ENCODE peak calls at places on chromosomes 7 and 10, in four cellular contexts. I is ascending aorta, U is fibroblast of lung, K is HFF-Myc. C is an unnamed sample.

GRCh38 chr7:135159359-135160087 is 11.0 kb downstream of the CYREN start:
- DNase-seq in I (no peak), U (no peak), K (no peak), C (no peak)

GRCh38 chr10:112842832-112843360 is 107.2 kb upstream of the TCF7L2 start:
- DNase-seq in I (no peak), U (peak), K (no peak), C (peak)

GRCh38 chr10:82778908-82779307 is 903.9 kb downstream of the NRG3 start:
- DNase-seq in I (no peak), U (no peak), K (no peak), C (no peak)

GRCh38 chr7:139720705-139721231 is 57.0 kb downstream of the HIPK2 start:
- DNase-seq in I (peak), U (peak), K (no peak), C (no peak)

GRCh38 chr10:112815238-112816032 is 134.6 kb upstream of the TCF7L2 start:
- DNase-seq in I (no peak), U (peak), K (no peak), C (peak)

GRCh38 chr10:88385601-88386203 is 197.4 kb downstream of the RNLS start:
- DNase-seq in I (no peak), U (no peak), K (no peak), C (no peak)

GRCh38 chr7:158987691-158988090 is 131.3 kb downstream of the DYNC2I1 start:
- DNase-seq in I (no peak), U (no peak), K (no peak), C (no peak)

GRCh38 chr10:88546462-88546861 is 36.7 kb downstream of the RNLS start:
- DNase-seq in I (no peak), U (no peak), K (no peak), C (no peak)

GRCh38 chr7:99005776-99006175 is 127.4 kb downstream of the TRRAP start:
- DNase-seq in I (peak), U (no peak), K (no peak), C (no peak)

GRCh38 chr7:138169441-138169851 is 93.2 kb downstream of the AKR1D1 start:
- DNase-seq in I (no peak), U (no peak), K (no peak), C (no peak)

GRCh38 chr7:123555484-123555883 is 2.1 kb downstream of the NDUFA5 start:
- DNase-seq in I (no peak), U (no peak), K (no peak), C (no peak)

GRCh38 chr10:17582015-17582414 is 35.2 kb downstream of the HACD1 start:
- DNase-seq in I (no peak), U (no peak), K (no peak), C (no peak)

GRCh38 chr10:17580853-17581252 is 36.3 kb downstream of the HACD1 start:
- DNase-seq in I (no peak), U (no peak), K (no peak), C (no peak)

GRCh38 chr10:17576768-17577167 is 40.4 kb downstream of the HACD1 start:
- DNase-seq in I (no peak), U (no peak), K (no peak), C (no peak)

DNA sequence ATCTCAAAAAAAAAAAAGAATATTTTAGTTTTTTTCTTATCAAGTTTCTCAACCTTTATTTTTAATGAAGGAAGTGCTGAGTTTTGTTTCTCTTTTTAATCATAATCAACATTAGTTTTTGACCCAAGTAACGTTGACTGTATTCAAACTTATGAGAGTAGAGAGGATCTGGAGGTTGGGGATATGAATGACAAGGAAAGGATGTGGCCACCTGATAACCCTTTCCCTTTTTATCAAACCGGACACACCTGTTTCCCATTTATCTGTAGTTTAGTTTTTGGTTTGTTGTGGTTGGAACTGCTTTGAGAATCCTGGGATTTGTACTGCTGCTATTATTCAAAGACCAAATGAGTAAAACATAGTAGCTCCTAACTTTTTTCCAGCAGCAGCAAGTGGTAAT is 38.6 kb downstream of the HACD1 start:
- DNase-seq in I (no peak), U (no peak), K (no peak), C (no peak)
- TF ChIP-seq CTCF in I (no peak), U (no peak), K (no peak), C (no peak)

GRCh38 chr7:23783115-23783514 is 73.1 kb downstream of the STK31 start:
- DNase-seq in I (no peak), U (no peak), K (no peak), C (no peak)

GRCh38 chr7:23787272-23787671 is 77.3 kb downstream of the STK31 start:
- DNase-seq in I (no peak), U (no peak), K (no peak), C (no peak)
- TF ChIP-seq CTCF in I (no peak), U (no peak), K (no peak), C (no peak)

DNA sequence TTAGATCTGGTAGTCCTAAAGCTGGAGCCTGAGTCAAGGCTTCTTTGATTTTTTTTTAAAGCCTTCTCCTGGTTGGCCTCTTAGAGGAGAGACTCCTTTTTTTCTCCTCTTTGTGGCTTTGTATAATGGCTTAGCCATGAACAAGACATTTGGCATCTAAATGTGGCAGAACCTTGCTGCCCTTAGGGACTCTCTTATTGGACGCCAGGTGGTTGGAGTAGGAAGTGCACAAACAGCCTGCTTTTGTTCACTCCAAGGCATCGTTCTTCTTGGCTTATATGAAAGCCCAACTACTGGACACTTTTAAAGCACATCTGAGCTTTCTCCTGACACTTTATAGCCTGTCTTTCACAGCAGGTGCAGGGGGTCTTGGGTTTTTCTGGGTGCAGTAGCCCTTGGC is 25.0 kb downstream of the ZPBP start:
- DNase-seq in I (no peak), U (no peak), K (no peak), C (no peak)
- TF ChIP-seq CTCF in I (no peak), U (no peak), K (no peak), C (no peak)

DNA sequence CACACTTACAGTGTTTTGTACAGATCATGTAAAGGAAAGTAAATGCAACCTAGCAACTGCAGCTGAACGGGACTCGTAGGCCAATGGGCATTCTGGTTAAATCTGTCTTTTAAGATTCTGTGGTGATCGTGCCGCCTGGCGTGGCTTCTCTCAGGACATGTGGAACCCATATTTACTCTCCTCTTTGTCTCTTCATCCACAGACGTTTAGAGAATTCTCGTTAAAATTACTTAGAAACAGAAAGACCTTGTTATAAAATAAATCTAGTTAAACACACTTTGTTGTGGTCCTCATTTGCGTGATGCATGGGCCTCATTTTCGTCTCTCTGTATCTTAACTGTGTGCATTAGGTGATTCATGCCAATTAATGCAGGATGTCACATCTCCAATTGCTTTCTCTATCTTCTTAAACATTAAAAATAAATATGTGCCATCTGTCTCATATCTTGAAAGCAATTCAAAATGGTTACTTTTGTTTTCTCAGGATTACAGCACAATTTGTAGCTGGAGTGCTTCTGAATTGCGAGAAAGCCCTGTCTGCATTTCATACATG is 11.5 kb downstream of the KLF6 start:
- DNase-seq in I (peak), U (peak), K (peak), C (peak)
- TF ChIP-seq CTCF in I (no peak), U (no peak), K (no peak), C (no peak)

DNA sequence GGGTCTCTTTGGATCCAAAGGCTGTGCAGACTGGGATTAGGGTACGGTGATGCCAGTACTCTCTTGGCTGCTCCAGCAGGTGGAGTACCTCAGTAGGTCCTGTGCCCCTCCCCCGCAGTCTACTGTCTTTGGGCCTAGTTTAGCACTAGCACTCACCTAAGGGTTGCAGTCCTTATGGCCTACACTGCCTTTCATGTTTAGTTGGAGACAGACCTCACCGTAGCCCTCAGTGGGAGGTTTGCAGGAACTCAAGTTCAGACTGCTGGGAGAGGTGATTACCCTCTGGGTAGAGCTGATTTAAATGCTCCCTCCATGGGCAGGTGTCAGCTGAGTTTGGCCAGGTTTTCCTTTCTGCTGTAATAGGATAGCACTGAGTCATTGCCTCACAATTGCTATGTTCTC is 210.8 kb upstream of the TMEM196 start:
- DNase-seq in I (no peak), U (no peak), K (no peak), C (no peak)
- TF ChIP-seq CTCF in I (no peak), U (no peak), K (no peak), C (peak)

DNA sequence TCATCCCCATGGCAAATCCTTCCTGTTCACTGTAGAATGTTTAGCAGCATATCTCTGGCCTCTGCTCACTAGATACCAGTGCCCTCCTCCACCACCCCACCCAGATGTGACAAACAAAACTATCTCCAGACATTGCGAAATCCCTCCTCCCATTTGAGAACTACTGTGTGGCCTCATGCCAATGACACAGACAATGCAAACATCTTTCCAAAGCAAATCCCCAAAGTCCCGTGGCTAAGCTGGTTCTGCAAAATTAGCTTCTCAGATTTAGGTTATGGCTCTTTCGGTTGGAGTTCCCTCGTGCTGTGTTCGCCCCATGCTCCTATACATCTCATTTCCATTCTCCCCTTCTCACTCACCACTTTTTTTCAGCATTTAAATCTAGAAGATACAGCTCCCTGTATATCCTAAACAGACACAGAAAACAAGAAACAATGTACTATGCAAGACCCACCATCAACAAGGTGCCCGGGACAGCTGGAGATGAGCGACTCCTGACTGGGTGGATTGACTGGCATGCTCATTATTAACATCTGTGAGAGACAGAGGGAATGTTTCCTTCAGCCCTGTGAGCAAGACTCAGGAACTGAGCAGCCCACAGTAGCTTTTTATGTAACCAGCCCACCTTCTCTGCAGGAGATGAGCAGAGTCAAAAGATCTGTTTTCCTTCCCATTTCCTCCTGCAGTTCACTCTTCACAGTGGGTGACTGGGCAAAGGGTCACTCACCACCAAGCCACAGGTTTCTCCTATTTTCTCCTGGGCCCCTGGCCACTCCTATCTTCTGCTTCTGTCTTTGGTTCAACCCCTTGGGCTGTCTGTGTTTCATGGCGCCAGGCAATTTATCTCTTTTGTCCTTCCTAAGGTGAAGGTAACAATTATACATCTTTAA is 225.7 kb upstream of the AOAH start:
- DNase-seq in I (no peak), U (no peak), K (no peak), C (no peak)
- TF ChIP-seq CTCF in I (no peak), U (no peak), K (no peak), C (no peak)

GRCh38 chr10:31678573-31679122 is 250.0 kb downstream of the ARHGAP12 start:
- DNase-seq in I (no peak), U (peak), K (no peak), C (no peak)

GRCh38 chr10:31679931-31680330 is 248.7 kb downstream of the ARHGAP12 start:
- DNase-seq in I (no peak), U (no peak), K (no peak), C (no peak)

GRCh38 chr10:31678139-31678536 is 250.5 kb downstream of the ARHGAP12 start:
- DNase-seq in I (no peak), U (no peak), K (no peak), C (no peak)

GRCh38 chr10:31675726-31676125 is 252.9 kb downstream of the ARHGAP12 start:
- DNase-seq in I (no peak), U (no peak), K (no peak), C (no peak)

DNA sequence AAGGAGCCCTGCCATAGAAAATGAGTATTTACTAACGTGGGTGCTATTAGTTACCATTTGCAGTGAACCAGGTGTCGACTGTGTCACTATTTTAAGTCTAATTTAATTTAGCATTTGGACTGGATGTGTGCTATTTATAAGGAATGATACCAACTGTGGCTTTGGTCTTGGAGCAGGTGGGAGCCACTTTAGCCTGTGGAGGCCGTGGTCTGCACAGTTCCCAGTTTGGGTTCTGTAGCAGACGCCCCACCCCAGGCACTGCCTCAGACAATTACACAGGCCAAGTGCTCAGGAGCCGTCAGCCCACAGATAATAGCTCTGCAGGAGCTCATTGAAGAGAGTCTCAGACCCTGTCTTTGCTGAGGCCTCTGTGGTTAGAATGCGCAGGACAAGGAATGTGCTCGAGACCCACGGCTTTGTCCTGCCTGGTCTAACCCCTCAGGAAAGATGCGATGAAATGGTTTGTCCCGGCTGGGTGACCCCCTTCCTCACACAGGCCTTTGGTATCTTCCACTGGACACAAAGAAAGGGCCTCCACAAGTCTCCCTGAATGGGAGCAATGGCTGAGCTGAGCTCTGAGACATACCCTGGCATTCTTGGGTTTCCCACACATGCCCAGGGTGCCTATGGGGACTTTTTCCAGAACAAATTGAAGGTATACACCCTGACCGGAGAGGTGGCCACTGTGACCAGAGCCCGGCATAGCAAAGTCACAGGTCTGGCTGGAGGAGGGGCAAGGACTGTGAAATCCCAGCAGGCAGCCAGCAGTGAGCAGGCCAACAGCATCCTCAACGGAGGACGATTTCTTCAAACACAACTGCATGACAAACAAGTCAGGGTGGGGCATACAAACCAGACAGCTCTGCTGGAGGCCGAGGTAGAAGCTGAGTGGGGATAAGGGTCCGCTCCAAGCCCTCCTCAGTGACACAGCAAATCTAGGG is 251.2 kb downstream of the ARHGAP12 start:
- DNase-seq in I (no peak), U (no peak), K (no peak), C (no peak)
- TF ChIP-seq CTCF in I (no peak), U (no peak), K (no peak), C (no peak)

GRCh38 chr7:46747869-46748576 is 827.0 kb upstream of the IGFBP3 start:
- DNase-seq in I (no peak), U (no peak), K (no peak), C (no peak)

GRCh38 chr7:46744957-46745699 is 824.1 kb upstream of the IGFBP3 start:
- DNase-seq in I (no peak), U (no peak), K (no peak), C (no peak)

GRCh38 chr7:46742608-46743000 is 821.5 kb upstream of the IGFBP3 start:
- DNase-seq in I (no peak), U (no peak), K (no peak), C (no peak)

GRCh38 chr7:46747222-46747621 is 826.1 kb upstream of the IGFBP3 start:
- DNase-seq in I (no peak), U (no peak), K (no peak), C (no peak)

GRCh38 chr7:46745700-46746090 is 824.6 kb upstream of the IGFBP3 start:
- DNase-seq in I (no peak), U (peak), K (no peak), C (no peak)
- TF ChIP-seq CTCF in I (no peak), U (no peak), K (peak), C (peak)

C was measured in brain microvascular endothelial cell.